ENCODE peak calls at places on chromosomes 5 and 9, in eight cellular contexts. One of them, this sample, is unnamed.

GRCh38 chr5:160183075-160183474 is 46.2 kb upstream of the FABP6 start:
- DNase-seq in GM23248: peak
- DNase-seq in stimulated activated CD8-positive, alpha-beta memory T cell treated with anti-CD3 and anti-CD28 coated beads, Interleukin-7, amount 100 ng/mL, for 4 hours: no peak
- DNase-seq in T follicular helper cell: no peak
- DNase-seq in stimulated activated CD4-positive, alpha-beta T cell treated with anti-CD3 and anti-CD28 coated beads, Interleukin-1b, Interleukin-23, amount 100 ng/mL, for 1 hour: no peak
- DNase-seq in HT-29: no peak
- DNase-seq in HTR-8/SVneo: peak
- DNase-seq in mesenteric fat pad: no peak
- DNase-seq in this sample: peak

GRCh38 chr5:179166886-179167841 is 107.0 kb downstream of the ZNF354C start:
- DNase-seq in HT-29: peak
- DNase-seq in T follicular helper cell: peak
- DNase-seq in stimulated activated CD8-positive, alpha-beta memory T cell treated with anti-CD3 and anti-CD28 coated beads, Interleukin-7, amount 100 ng/mL, for 4 hours: peak
- DNase-seq in mesenteric fat pad: peak
- DNase-seq in stimulated activated CD4-positive, alpha-beta T cell treated with anti-CD3 and anti-CD28 coated beads, Interleukin-1b, Interleukin-23, amount 100 ng/mL, for 1 hour: peak
- DNase-seq in GM23248: peak
- DNase-seq in HTR-8/SVneo: peak
- DNase-seq in this sample: peak

GRCh38 chr9:33223696-33224095 is 16.3 kb upstream of the SPINK4 start:
- DNase-seq in stimulated activated CD4-positive, alpha-beta T cell treated with anti-CD3 and anti-CD28 coated beads, Interleukin-1b, Interleukin-23, amount 100 ng/mL, for 1 hour: no peak
- DNase-seq in mesenteric fat pad: no peak
- DNase-seq in GM23248: peak
- DNase-seq in HT-29: no peak
- DNase-seq in T follicular helper cell: no peak
- DNase-seq in HTR-8/SVneo: no peak
- DNase-seq in stimulated activated CD8-positive, alpha-beta memory T cell treated with anti-CD3 and anti-CD28 coated beads, Interleukin-7, amount 100 ng/mL, for 4 hours: no peak
- DNase-seq in this sample: peak

GRCh38 chr9:107727113-107727780 is 237.7 kb upstream of the KLF4 start:
- DNase-seq in stimulated activated CD4-positive, alpha-beta T cell treated with anti-CD3 and anti-CD28 coated beads, Interleukin-1b, Interleukin-23, amount 100 ng/mL, for 1 hour: no peak
- DNase-seq in GM23248: peak
- DNase-seq in T follicular helper cell: no peak
- DNase-seq in stimulated activated CD8-positive, alpha-beta memory T cell treated with anti-CD3 and anti-CD28 coated beads, Interleukin-7, amount 100 ng/mL, for 4 hours: no peak
- DNase-seq in mesenteric fat pad: no peak
- DNase-seq in HTR-8/SVneo: no peak
- DNase-seq in HT-29: no peak
- DNase-seq in this sample: peak

GRCh38 chr5:145221416-145221815 is 613.7 kb downstream of the PRELID2 start:
- DNase-seq in HTR-8/SVneo: no peak
- DNase-seq in T follicular helper cell: no peak
- DNase-seq in stimulated activated CD4-positive, alpha-beta T cell treated with anti-CD3 and anti-CD28 coated beads, Interleukin-1b, Interleukin-23, amount 100 ng/mL, for 1 hour: no peak
- DNase-seq in HT-29: no peak
- DNase-seq in GM23248: no peak
- DNase-seq in stimulated activated CD8-positive, alpha-beta memory T cell treated with anti-CD3 and anti-CD28 coated beads, Interleukin-7, amount 100 ng/mL, for 4 hours: no peak
- DNase-seq in mesenteric fat pad: no peak
- DNase-seq in this sample: no peak

GRCh38 chr9:70563437-70564204 is 149.2 kb upstream of the KLF9 start:
- DNase-seq in HTR-8/SVneo: no peak
- DNase-seq in stimulated activated CD8-positive, alpha-beta memory T cell treated with anti-CD3 and anti-CD28 coated beads, Interleukin-7, amount 100 ng/mL, for 4 hours: peak
- DNase-seq in GM23248: peak
- DNase-seq in T follicular helper cell: peak
- DNase-seq in stimulated activated CD4-positive, alpha-beta T cell treated with anti-CD3 and anti-CD28 coated beads, Interleukin-1b, Interleukin-23, amount 100 ng/mL, for 1 hour: no peak
- DNase-seq in HT-29: no peak
- DNase-seq in mesenteric fat pad: no peak
- DNase-seq in this sample: peak

GRCh38 chr5:87686975-87687374 is 274.2 kb upstream of the CCNH start:
- DNase-seq in stimulated activated CD4-positive, alpha-beta T cell treated with anti-CD3 and anti-CD28 coated beads, Interleukin-1b, Interleukin-23, amount 100 ng/mL, for 1 hour: no peak
- DNase-seq in stimulated activated CD8-positive, alpha-beta memory T cell treated with anti-CD3 and anti-CD28 coated beads, Interleukin-7, amount 100 ng/mL, for 4 hours: no peak
- DNase-seq in mesenteric fat pad: no peak
- DNase-seq in HT-29: no peak
- DNase-seq in HTR-8/SVneo: no peak
- DNase-seq in T follicular helper cell: no peak
- DNase-seq in GM23248: no peak
- DNase-seq in this sample: no peak

GRCh38 chr9:30851600-30851999 is 1532.8 kb upstream of the ACO1 start:
- DNase-seq in HTR-8/SVneo: no peak
- DNase-seq in GM23248: no peak
- DNase-seq in HT-29: no peak
- DNase-seq in stimulated activated CD4-positive, alpha-beta T cell treated with anti-CD3 and anti-CD28 coated beads, Interleukin-1b, Interleukin-23, amount 100 ng/mL, for 1 hour: no peak
- DNase-seq in mesenteric fat pad: no peak
- DNase-seq in T follicular helper cell: no peak
- DNase-seq in stimulated activated CD8-positive, alpha-beta memory T cell treated with anti-CD3 and anti-CD28 coated beads, Interleukin-7, amount 100 ng/mL, for 4 hours: no peak
- DNase-seq in this sample: no peak

GRCh38 chr5:146034605-146035004 is 70.8 kb downstream of the PLAC8L1 start:
- DNase-seq in mesenteric fat pad: no peak
- DNase-seq in T follicular helper cell: no peak
- DNase-seq in stimulated activated CD8-positive, alpha-beta memory T cell treated with anti-CD3 and anti-CD28 coated beads, Interleukin-7, amount 100 ng/mL, for 4 hours: no peak
- DNase-seq in stimulated activated CD4-positive, alpha-beta T cell treated with anti-CD3 and anti-CD28 coated beads, Interleukin-1b, Interleukin-23, amount 100 ng/mL, for 1 hour: no peak
- DNase-seq in GM23248: no peak
- DNase-seq in HT-29: no peak
- DNase-seq in HTR-8/SVneo: no peak
- DNase-seq in this sample: no peak